ENCODE peak calls at places on chromosomes 5 and 9, in four cellular contexts. S is neural progenitor cell, C is HCT116, Y is GM23248. K is an unnamed sample.
A peak's percentile ranks its signal among the peaks of the same experiment; 100 is the strongest.

GRCh38 chr9:33080534-33080933 is 4.1 kb upstream of the SMU1 start:
- DNase-seq in Y (peak; percentile 16), C (no peak), S (no peak), K (no peak)

GRCh38 chr9:133005221-133005760 is 25.5 kb upstream of the GTF3C5 start:
- DNase-seq in Y (no peak), S (no peak), C (no peak), K (no peak)

GRCh38 chr9:107462691-107463090 is 26.9 kb downstream of the KLF4 start:
- DNase-seq in S (no peak), Y (peak; percentile 74), C (no peak), K (no peak)

GRCh38 chr9:97710356-97711222 is 13.4 kb upstream of the XPA start:
- DNase-seq in S (peak; percentile 85), C (peak; percentile 47), Y (peak; percentile 85), K (peak; percentile 87)

GRCh38 chr9:83281306-83282255 is 218.6 kb upstream of the RASEF start:
- DNase-seq in Y (peak; percentile 73), C (no peak), S (no peak), K (no peak)

GRCh38 chr9:83754383-83754977 is 46.7 kb upstream of the UBQLN1 start:
- DNase-seq in Y (no peak), C (no peak), S (no peak), K (no peak)

GRCh38 chr9:88706193-88707112 is 171.5 kb downstream of the NXNL2 start:
- DNase-seq in C (no peak), S (peak; percentile 31), Y (peak; percentile 8), K (peak; percentile 23)

GRCh38 chr5:124057815-124058231 is 545.8 kb downstream of the CSNK1G3 start:
- DNase-seq in C (no peak), Y (no peak), S (no peak), K (no peak)

GRCh38 chr5:94113087-94113486 is 371.7 kb upstream of the POU5F2 start:
- DNase-seq in C (no peak), Y (no peak), S (no peak), K (no peak)

GRCh38 chr5:50958852-50959457 is 292.5 kb downstream of the PARP8 start:
- DNase-seq in C (peak; percentile 33), S (peak; percentile 54), Y (peak; percentile 70), K (peak; percentile 74)

GRCh38 chr9:82031538-82032280 is 43.1 kb downstream of the SPATA31D1 start:
- DNase-seq in C (peak; percentile 28), S (no peak), Y (peak; percentile 86), K (no peak)

GRCh38 chr5:56607551-56607950 is 207.8 kb upstream of the MAP3K1 start:
- DNase-seq in Y (peak; percentile 36), S (no peak), C (no peak), K (no peak)

GRCh38 chr5:137710086-137710485 is 25.8 kb downstream of the KLHL3 start:
- DNase-seq in S (no peak), Y (peak; percentile 52), C (no peak), K (no peak)

GRCh38 chr9:82148849-82149544 is 160.4 kb downstream of the SPATA31D1 start:
- DNase-seq in C (no peak), S (no peak), Y (peak; percentile 90), K (no peak)

GRCh38 chr9:123678038-123678877 is 251.7 kb downstream of the DENND1A start:
- DNase-seq in S (no peak), Y (no peak), C (no peak), K (no peak)

GRCh38 chr5:29161897-29162296 is 2031.6 kb upstream of the CDH6 start:
- DNase-seq in Y (no peak), C (no peak), S (peak; percentile 28), K (no peak)

GRCh38 chr5:148697177-148697820 is 43.0 kb upstream of the HTR4 start:
- DNase-seq in S (no peak), C (no peak), Y (peak; percentile 88), K (no peak)

GRCh38 chr5:39073759-39074008 is 515 bp downstream of the RICTOR start:
- DNase-seq in Y (no peak), S (no peak), C (no peak), K (no peak)

GRCh38 chr5:119330367-119331183 is 25.2 kb upstream of the TNFAIP8 start:
- DNase-seq in Y (peak; percentile 34), C (no peak), S (no peak), K (no peak)

GRCh38 chr5:44679200-44679599 is 129.5 kb upstream of the MRPS30 start:
- DNase-seq in C (no peak), S (no peak), Y (no peak), K (no peak)

GRCh38 chr9:85185486-85186217 is 516.1 kb downstream of the NTRK2 start:
- DNase-seq in C (no peak), Y (no peak), S (no peak), K (no peak)

GRCh38 chr9:84072621-84073180 is 92.1 kb downstream of the RMI1 start:
- DNase-seq in C (no peak), Y (no peak), S (no peak), K (no peak)

GRCh38 chr5:181223729-181224389 is 778 bp downstream of the TRIM41 start:
- DNase-seq in S (peak; percentile 95), Y (peak; percentile 64), C (no peak), K (peak; percentile 94)

GRCh38 chr5:9498541-9499497 is 47.1 kb downstream of the SEMA5A start:
- DNase-seq in S (peak; percentile 76), Y (peak; percentile 43), C (no peak), K (peak; percentile 82)

GRCh38 chr9:76136986-76137385 is 246.5 kb downstream of the PCSK5 start:
- DNase-seq in S (no peak), Y (peak; percentile 76), C (peak; percentile 24), K (peak; percentile 25)

GRCh38 chr9:123787411-123787810 is 142.5 kb downstream of the DENND1A start:
- DNase-seq in C (no peak), S (no peak), Y (peak; percentile 6), K (no peak)

GRCh38 chr9:22008662-22009562 is at the start of gene CDKN2B:
- DNase-seq in S (peak; percentile 98), C (peak; percentile 80), Y (peak; percentile 98), K (peak; percentile 96)

GRCh38 chr5:156981481-156981880 is 18.5 kb upstream of the TIMD4 start:
- DNase-seq in C (no peak), S (no peak), Y (no peak), K (no peak)

GRCh38 chr5:63603001-63603400 is 359.2 kb downstream of the HTR1A start:
- DNase-seq in C (no peak), S (no peak), Y (no peak), K (no peak)

GRCh38 chr9:109974143-109974917 is 194.3 kb downstream of the PALM2AKAP2 start:
- DNase-seq in C (no peak), Y (no peak), S (no peak), K (no peak)

GRCh38 chr9:75649060-75649459 is 241.4 kb upstream of the PCSK5 start:
- DNase-seq in C (no peak), Y (no peak), S (no peak), K (no peak)

GRCh38 chr5:7794301-7794700 is 56.6 kb downstream of the CFAP90 start:
- DNase-seq in S (peak; percentile 58), C (no peak), Y (no peak), K (peak; percentile 43)

GRCh38 chr9:86706391-86706790 is 240.9 kb downstream of the GAS1 start:
- DNase-seq in C (no peak), S (no peak), Y (peak; percentile 24), K (peak; percentile 8)
- TF ChIP-seq EZH2phosphoT487 in C (no peak), S (no peak), Y (no peak), K (no peak)

DNA sequence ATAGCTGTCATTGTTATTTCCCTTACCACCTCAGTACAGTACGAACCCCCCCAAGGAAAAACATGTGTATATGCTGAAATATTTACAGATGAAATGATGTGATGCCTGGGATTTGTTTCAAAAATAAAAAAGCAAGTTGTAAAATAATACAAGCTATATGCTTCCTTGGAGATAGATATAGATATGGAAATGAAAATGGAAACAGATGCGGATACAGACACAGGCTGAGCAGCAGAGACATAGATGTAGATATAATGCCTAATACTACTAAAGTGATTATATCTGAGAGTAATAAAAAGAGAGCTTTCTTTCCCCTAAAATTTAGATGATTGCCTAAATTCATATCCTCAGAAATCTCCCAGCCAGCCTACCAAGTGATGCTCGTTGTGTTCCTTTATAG is 127.5 kb upstream of the TNPO1 start:
- DNase-seq in S (no peak), Y (no peak), C (no peak), K (no peak)
- TF ChIP-seq EZH2phosphoT487 in S (no peak), Y (no peak), C (no peak), K (no peak)

GRCh38 chr9:127444921-127445850 is 6.0 kb downstream of the RPL12 start:
- DNase-seq in Y (peak; percentile 72), S (no peak), C (no peak), K (peak; percentile 17)

GRCh38 chr9:127447416-127448111 is 3.6 kb downstream of the RPL12 start:
- DNase-seq in S (no peak), C (no peak), Y (peak; percentile 46), K (no peak)

GRCh38 chr9:127446720-127447415 is 4.3 kb downstream of the RPL12 start:
- DNase-seq in C (no peak), Y (no peak), S (no peak), K (no peak)

GRCh38 chr9:127445851-127446719 is 5.1 kb downstream of the RPL12 start:
- DNase-seq in Y (no peak), S (no peak), C (no peak), K (peak; percentile 36)

GRCh38 chr9:127444283-127444920 is 6.8 kb downstream of the RPL12 start:
- DNase-seq in Y (peak; percentile 18), C (no peak), S (no peak), K (no peak)
- TF ChIP-seq EZH2phosphoT487 in Y (no peak), C (no peak), S (no peak), K (no peak)

GRCh38 chr5:169941542-169941941 is 38.8 kb downstream of the INSYN2B start:
- DNase-seq in C (no peak), Y (no peak), S (no peak), K (no peak)

GRCh38 chr5:169945831-169946261 is 34.4 kb downstream of the INSYN2B start:
- DNase-seq in S (peak; percentile 23), C (no peak), Y (peak; percentile 95), K (no peak)

GRCh38 chr5:169942181-169942580 is 38.1 kb downstream of the INSYN2B start:
- DNase-seq in S (no peak), Y (peak; percentile 65), C (no peak), K (no peak)

GRCh38 chr5:169944922-169945675 is 35.2 kb downstream of the INSYN2B start:
- DNase-seq in S (no peak), Y (peak; percentile 58), C (no peak), K (no peak)

DNA sequence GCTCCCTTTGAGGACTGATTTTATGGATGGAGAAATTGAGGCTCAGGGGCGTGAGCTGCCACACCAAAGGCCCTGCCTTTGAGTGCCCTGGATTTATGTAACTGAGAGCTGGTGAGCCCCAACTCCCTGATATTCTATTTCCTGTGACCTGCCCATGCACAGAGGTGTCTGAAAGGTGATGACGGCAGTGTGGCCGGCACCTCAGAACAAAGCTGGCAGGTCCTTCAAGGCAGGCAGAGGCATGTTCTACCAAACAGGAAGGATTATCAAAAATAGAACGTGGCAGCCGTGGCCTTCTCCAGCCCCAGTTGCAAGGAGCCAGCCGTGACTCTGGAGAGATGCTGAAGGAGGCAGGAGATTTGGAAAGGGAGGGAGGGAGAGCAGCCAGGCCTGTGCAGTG is 36.2 kb downstream of the INSYN2B start:
- DNase-seq in S (no peak), Y (no peak), C (no peak), K (no peak)
- TF ChIP-seq EZH2phosphoT487 in S (no peak), Y (no peak), C (no peak), K (no peak)

K was measured in GM23338.